ENCODE peak calls at places on chromosomes 2 and 18, in four cellular contexts. P is CD4-positive, alpha-beta T cell; V is left ventricle myocardium inferior; Y is fibroblast of lung. J is an unnamed sample.

GRCh38 chr18:49048361-49048760 is 97.6 kb upstream of the SMAD7 start:
- DNase-seq in P (no peak), V (no peak), Y (peak), J (no peak)

GRCh38 chr18:75638597-75639467 is 211.3 kb upstream of the SMIM21 start:
- DNase-seq in P (no peak), V (peak), Y (peak), J (no peak)

GRCh38 chr18:23912356-23912755 is 102.2 kb upstream of the TTC39C start:
- DNase-seq in P (no peak), V (no peak), Y (peak), J (no peak)

GRCh38 chr2:241620419-241620769 is 16.6 kb downstream of the THAP4 start:
- DNase-seq in P (no peak), V (no peak), Y (peak), J (no peak)

GRCh38 chr2:197107291-197108269 is 181.1 kb upstream of the PGAP1 start:
- DNase-seq in P (no peak), V (peak), Y (peak), J (no peak)

GRCh38 chr2:18104583-18105224 is 226.2 kb downstream of the KCNS3 start:
- DNase-seq in P (no peak), V (no peak), Y (no peak), J (no peak)

GRCh38 chr2:206452750-206453149 is 9.4 kb downstream of the ADAM23 start:
- DNase-seq in P (no peak), V (no peak), Y (no peak), J (no peak)

GRCh38 chr18:77111449-77112160 is 21.0 kb downstream of the MBP start:
- DNase-seq in P (no peak), V (no peak), Y (no peak), J (peak)

GRCh38 chr18:56382541-56382940 is 255.9 kb downstream of the TXNL1 start:
- DNase-seq in P (no peak), V (no peak), Y (peak), J (no peak)

GRCh38 chr2:111028720-111029119 is 92.0 kb upstream of the BCL2L11 start:
- DNase-seq in P (no peak), V (no peak), Y (no peak), J (no peak)

GRCh38 chr2:139872503-139872902 is 1092.3 kb upstream of the NXPH2 start:
- DNase-seq in P (no peak), V (no peak), Y (no peak), J (no peak)

GRCh38 chr18:62584241-62585120 is 61.7 kb downstream of the ZCCHC2 start:
- DNase-seq in P (peak), V (peak), Y (peak), J (no peak)

GRCh38 chr2:190344275-190344827 is 962 bp downstream of the INPP1 start:
- DNase-seq in P (no peak), V (peak), Y (peak), J (no peak)

GRCh38 chr2:17752892-17753802 is 463 bp downstream of the SMC6 start:
- DNase-seq in P (peak), V (peak), Y (peak), J (peak)

GRCh38 chr18:2874765-2875164 is 28.0 kb downstream of the EMILIN2 start:
- DNase-seq in P (no peak), V (no peak), Y (no peak), J (no peak)

GRCh38 chr2:10260130-10260529 is 42.6 kb upstream of the HPCAL1 start:
- DNase-seq in P (no peak), V (peak), Y (no peak), J (peak)

GRCh38 chr2:17190527-17190926 is 327.7 kb downstream of the RAD51AP2 start:
- DNase-seq in P (no peak), V (no peak), Y (no peak), J (no peak)

GRCh38 chr2:188285774-188286173 is 5.9 kb upstream of the GULP1 start:
- DNase-seq in P (no peak), V (no peak), Y (no peak), J (no peak)

GRCh38 chr2:217223222-217223930 is 363.5 kb upstream of the TNP1 start:
- DNase-seq in P (no peak), V (no peak), Y (peak), J (no peak)

GRCh38 chr2:224410946-224411561 is 9.1 kb upstream of the FAM124B start:
- DNase-seq in P (no peak), V (no peak), Y (peak), J (no peak)

GRCh38 chr2:45173513-45173912 is 164.3 kb upstream of the SIX2 start:
- DNase-seq in P (no peak), V (no peak), Y (peak), J (no peak)
- TF ChIP-seq CTCF in P (no peak), V (no peak), Y (no peak), J (peak)

DNA sequence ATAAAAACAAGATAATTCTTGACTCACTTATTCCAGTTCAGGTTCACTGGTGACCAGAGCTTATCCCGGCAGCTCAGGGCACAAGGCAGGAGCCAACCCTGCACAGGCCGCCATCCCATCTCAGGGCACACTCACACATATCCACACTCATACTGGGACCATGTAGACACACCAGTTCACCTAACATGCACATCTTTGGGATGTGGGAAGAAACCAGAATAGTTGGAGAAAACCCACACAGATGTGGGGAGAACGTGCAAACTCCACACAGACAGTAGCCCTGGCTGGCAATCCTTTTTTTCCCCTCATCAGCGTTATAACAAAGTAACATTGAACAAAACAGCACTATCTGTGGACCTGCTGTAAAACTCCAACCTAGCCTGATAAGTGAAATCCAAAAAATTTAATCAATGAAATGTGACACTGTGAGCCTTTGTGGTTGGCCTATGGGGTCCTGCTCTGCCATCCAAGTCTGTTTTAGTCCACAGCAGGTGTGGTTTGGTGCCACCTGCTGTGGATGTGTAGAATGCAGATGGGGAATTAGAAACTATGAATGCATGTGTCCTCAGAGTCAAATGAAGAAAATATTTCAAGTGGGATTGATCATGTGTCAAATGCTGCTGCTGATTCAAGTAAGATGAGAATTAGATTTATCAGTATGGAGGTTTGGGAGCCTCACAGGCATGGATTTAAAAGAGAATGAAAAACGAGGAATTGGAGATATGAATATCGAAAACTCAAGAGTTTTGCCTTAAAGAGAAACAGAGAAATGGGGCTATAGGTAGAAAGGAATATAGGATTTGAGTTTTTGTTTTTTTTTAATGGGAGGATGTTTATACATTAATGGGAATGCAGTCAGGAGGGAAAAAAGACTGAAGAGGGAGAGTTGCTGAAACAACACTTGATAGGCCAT is 47.0 kb downstream of the UGP2 start:
- DNase-seq in P (no peak), V (no peak), Y (peak), J (no peak)
- TF ChIP-seq CTCF in P (peak), V (peak), Y (peak), J (peak)

GRCh38 chr2:45778720-45779171 is 127.3 kb downstream of the PRKCE start:
- DNase-seq in P (peak), V (peak), Y (peak), J (no peak)
- TF ChIP-seq CTCF in P (peak), V (peak), Y (peak), J (peak)

DNA sequence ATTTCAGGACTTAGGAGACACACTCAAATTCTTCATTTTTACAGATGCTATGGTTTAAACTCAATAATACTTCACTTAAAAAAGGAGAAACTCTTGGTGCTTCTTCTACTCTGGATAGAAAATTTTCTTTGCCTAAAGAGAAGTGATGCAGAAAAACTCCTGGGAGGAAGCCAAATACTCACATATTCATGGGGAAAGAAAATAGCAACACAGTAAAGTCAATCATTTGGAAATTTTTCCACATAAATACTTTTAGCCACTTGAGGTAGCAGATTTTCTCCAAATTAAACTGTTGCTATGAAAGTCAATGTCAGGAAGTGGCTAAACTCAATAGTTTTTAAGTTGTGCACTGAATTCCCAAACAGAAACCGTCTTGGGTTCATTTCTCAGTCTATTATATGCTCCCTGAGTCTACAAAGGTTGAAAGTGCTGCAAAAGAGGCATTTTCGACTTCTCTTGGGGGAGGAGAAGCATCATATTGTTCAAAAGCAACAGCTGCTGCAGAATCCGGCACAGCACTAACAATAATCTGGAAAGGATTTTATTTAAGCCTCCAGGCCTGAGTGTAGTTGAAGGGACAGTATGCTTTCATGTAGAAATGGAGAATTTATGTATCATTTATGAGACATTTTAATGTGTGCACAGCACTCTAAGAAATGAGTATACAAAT is 81.1 kb downstream of the UPP2 start:
- DNase-seq in P (no peak), V (no peak), Y (no peak), J (no peak)
- TF ChIP-seq CTCF in P (no peak), V (no peak), Y (no peak), J (no peak)

DNA sequence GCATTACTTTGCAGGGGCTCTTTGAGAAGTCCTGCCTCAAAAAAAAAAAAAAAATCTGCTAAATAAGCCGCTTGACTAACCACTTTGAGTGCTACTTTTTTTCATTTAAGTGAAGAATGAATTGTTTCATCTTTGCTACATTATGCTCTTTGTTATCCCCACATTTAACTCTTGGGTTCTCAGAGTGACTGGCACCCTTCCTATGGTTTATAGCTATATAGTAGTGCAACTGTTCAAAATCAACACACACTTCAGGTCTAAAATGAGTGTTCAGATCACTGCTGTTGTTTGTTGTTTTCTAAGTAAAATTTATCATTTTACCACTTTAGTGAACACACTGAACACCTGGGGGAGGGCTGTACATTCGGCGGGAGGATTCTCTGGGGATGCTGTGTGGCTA is 13.6 kb downstream of the STPG4 start:
- DNase-seq in P (no peak), V (no peak), Y (no peak), J (no peak)
- TF ChIP-seq CTCF in P (no peak), V (no peak), Y (no peak), J (no peak)

DNA sequence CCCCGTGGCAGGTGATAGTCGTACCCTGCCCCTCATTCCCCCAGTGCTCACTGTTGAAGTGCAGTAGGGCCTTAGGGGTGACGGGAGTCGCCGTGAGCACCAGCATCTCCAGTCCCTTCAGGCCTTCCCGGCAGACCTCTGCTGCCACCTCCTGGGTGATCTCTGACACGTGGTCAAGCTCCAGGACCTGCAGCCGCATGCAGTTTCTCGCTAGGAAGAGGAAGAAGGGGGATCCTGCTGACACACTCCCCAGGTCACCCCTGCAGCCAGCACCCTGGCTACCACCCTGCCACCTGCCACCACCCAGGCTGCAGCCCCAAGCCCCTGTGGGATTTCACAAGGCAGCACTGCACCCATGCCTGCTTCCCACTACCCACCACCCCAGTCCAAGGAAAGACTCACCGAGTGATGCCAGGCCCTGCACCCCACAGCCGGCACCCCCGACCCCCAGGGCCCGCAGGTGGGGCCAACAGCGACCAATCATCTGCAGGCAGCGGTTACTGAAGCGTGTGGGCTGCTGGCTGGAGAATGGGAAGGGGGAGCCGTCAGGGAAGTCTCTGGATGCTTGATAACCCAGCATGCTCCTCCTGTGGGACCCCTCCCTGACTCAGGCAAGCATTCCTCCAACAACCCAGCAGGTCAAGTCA is 23.8 kb downstream of the FBXO41 start:
- DNase-seq in P (no peak), V (peak), Y (peak), J (no peak)
- TF ChIP-seq CTCF in P (no peak), V (peak), Y (peak), J (peak)

GRCh38 chr2:182903566-182903965 is 37.1 kb upstream of the FRZB start:
- DNase-seq in P (no peak), V (no peak), Y (no peak), J (no peak)

GRCh38 chr2:182898718-182899117 is 32.3 kb upstream of the FRZB start:
- DNase-seq in P (no peak), V (no peak), Y (no peak), J (no peak)

GRCh38 chr2:182904844-182905243 is 38.4 kb upstream of the FRZB start:
- DNase-seq in P (no peak), V (no peak), Y (no peak), J (no peak)

GRCh38 chr2:182897137-182897536 is 30.7 kb upstream of the FRZB start:
- DNase-seq in P (no peak), V (no peak), Y (peak), J (no peak)

GRCh38 chr2:182901748-182902147 is 35.3 kb upstream of the FRZB start:
- DNase-seq in P (no peak), V (no peak), Y (no peak), J (no peak)
- TF ChIP-seq CTCF in P (no peak), V (no peak), Y (no peak), J (no peak)

GRCh38 chr2:230929381-230930148 is 4.5 kb upstream of the GPR55 start:
- DNase-seq in P (no peak), V (no peak), Y (no peak), J (no peak)
- TF ChIP-seq CTCF in P (no peak), V (no peak), Y (no peak), J (no peak)

DNA sequence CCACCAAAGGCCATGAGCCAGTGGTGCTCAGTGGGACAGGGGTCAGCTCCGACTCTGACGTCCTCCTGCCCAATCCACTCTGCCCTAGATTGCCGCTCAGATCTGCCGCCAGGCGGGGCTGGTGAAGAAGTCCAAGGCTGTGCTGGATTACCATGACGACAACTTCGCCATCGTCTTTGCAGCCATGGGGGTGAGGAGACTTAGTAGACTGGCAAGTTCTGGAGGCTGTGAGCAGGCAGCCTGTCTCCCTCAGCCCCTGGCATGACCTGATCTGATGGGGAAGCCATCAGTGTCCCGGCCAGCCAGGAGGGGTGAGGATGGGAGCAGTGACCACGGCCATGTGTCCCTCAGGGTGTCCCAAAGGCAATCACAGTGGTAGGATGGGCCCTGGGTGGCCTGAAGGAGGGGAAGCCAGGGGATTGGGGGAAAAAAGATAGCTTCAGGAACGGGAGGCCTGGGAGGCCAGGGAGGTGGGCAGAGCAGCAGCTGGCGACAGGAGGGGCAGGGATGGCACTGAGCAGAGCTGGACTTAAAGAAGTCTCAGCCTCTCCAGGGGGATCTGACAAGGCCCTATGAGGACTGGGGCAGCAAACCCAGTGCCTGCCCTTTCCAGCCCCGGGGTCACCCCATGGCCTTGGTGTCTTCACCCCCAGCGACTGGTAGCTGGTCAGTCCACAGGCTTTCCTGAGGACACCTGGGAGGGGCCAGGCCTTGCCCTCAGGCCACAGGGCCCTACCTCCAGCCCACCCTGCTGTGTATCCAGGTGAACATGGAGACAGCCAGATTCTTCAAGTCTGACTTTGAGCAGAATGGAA is 17.4 kb upstream of the ANKRD53 start:
- DNase-seq in P (no peak), V (no peak), Y (no peak), J (no peak)
- TF ChIP-seq CTCF in P (no peak), V (no peak), Y (no peak), J (no peak)

GRCh38 chr2:148020358-148021058 is at the start of gene ORC4:
- DNase-seq in P (peak), V (peak), Y (peak), J (peak)
- TF ChIP-seq CTCF in P (no peak), V (peak), Y (peak), J (peak)

J was measured in chondrocyte.